ENCODE peak calls at places on chromosomes 7 and 10, in four cellular contexts. One of them, this sample, is unnamed.

GRCh38 chr10:44995914-44996633 is 4.6 kb upstream of the ZNF22 start:
- DNase-seq in right lobe of liver: peak; percentile 82
- DNase-seq in neural progenitor cell: no peak
- DNase-seq in fibroblast of lung: no peak
- DNase-seq in this sample: no peak

GRCh38 chr10:112115781-112116385 is 67.7 kb downstream of the GPAM start:
- DNase-seq in right lobe of liver: no peak
- DNase-seq in neural progenitor cell: peak; percentile 60
- DNase-seq in fibroblast of lung: no peak
- DNase-seq in this sample: no peak

GRCh38 chr10:34254596-34254995 is 560.5 kb downstream of the PARD3 start:
- DNase-seq in right lobe of liver: no peak
- DNase-seq in neural progenitor cell: no peak
- DNase-seq in fibroblast of lung: peak; percentile 82
- DNase-seq in this sample: no peak

GRCh38 chr7:7169296-7169695 is 13.0 kb upstream of the C1GALT1 start:
- DNase-seq in right lobe of liver: no peak
- DNase-seq in neural progenitor cell: no peak
- DNase-seq in fibroblast of lung: no peak
- DNase-seq in this sample: no peak

GRCh38 chr7:43537765-43538403 is 45.0 kb upstream of the STK17A start:
- DNase-seq in right lobe of liver: no peak
- DNase-seq in neural progenitor cell: no peak
- DNase-seq in fibroblast of lung: peak; percentile 81
- DNase-seq in this sample: no peak

GRCh38 chr10:87915406-87915805 is 52.0 kb downstream of the PTEN start:
- DNase-seq in right lobe of liver: no peak
- DNase-seq in neural progenitor cell: peak; percentile 87
- DNase-seq in fibroblast of lung: no peak
- DNase-seq in this sample: no peak

GRCh38 chr10:115092555-115093285 is 445 bp upstream of the ATRNL1 start:
- DNase-seq in right lobe of liver: no peak
- DNase-seq in neural progenitor cell: peak; percentile 80
- DNase-seq in fibroblast of lung: peak; percentile 42
- DNase-seq in this sample: peak; percentile 49

GRCh38 chr10:129755075-129756020 is 208.7 kb downstream of the EBF3 start:
- DNase-seq in right lobe of liver: peak; percentile 83
- DNase-seq in neural progenitor cell: no peak
- DNase-seq in fibroblast of lung: no peak
- DNase-seq in this sample: peak; percentile 34

GRCh38 chr10:28180654-28181053 is 122.2 kb downstream of the MPP7 start:
- DNase-seq in right lobe of liver: no peak
- DNase-seq in neural progenitor cell: no peak
- DNase-seq in fibroblast of lung: peak; percentile 17
- DNase-seq in this sample: no peak

GRCh38 chr10:104117839-104118323 is 4.1 kb upstream of the SFR1 start:
- DNase-seq in right lobe of liver: no peak
- DNase-seq in neural progenitor cell: no peak
- DNase-seq in fibroblast of lung: peak; percentile 81
- DNase-seq in this sample: no peak

GRCh38 chr10:101112799-101113594 is 18.1 kb upstream of the TLX1 start:
- DNase-seq in right lobe of liver: peak; percentile 69
- DNase-seq in neural progenitor cell: no peak
- DNase-seq in fibroblast of lung: no peak
- DNase-seq in this sample: no peak

GRCh38 chr10:71837085-71837827 is 13.8 kb downstream of the PSAP start:
- DNase-seq in right lobe of liver: no peak
- DNase-seq in neural progenitor cell: peak; percentile 65
- DNase-seq in fibroblast of lung: peak; percentile 39
- DNase-seq in this sample: no peak

GRCh38 chr10:88493676-88494483 is 89.2 kb downstream of the RNLS start:
- DNase-seq in right lobe of liver: no peak
- DNase-seq in neural progenitor cell: no peak
- DNase-seq in fibroblast of lung: peak; percentile 83
- DNase-seq in this sample: no peak

GRCh38 chr7:43522406-43523156 is 60.3 kb upstream of the STK17A start:
- DNase-seq in right lobe of liver: no peak
- DNase-seq in neural progenitor cell: no peak
- DNase-seq in fibroblast of lung: peak; percentile 96
- DNase-seq in this sample: no peak

GRCh38 chr10:5297466-5297865 is 67.3 kb upstream of the UCN3 start:
- DNase-seq in right lobe of liver: no peak
- DNase-seq in neural progenitor cell: no peak
- DNase-seq in fibroblast of lung: no peak
- DNase-seq in this sample: peak; percentile 76

GRCh38 chr7:135238112-135238744 is 4.6 kb downstream of the STRA8 start:
- DNase-seq in right lobe of liver: no peak
- DNase-seq in neural progenitor cell: no peak
- DNase-seq in fibroblast of lung: no peak
- DNase-seq in this sample: no peak

GRCh38 chr7:132145466-132145865 is 430.8 kb downstream of the PLXNA4 start:
- DNase-seq in right lobe of liver: no peak
- DNase-seq in neural progenitor cell: peak; percentile 56
- DNase-seq in fibroblast of lung: peak; percentile 97
- DNase-seq in this sample: no peak

GRCh38 chr7:108374899-108375298 is 81.3 kb downstream of the NRCAM start:
- DNase-seq in right lobe of liver: no peak
- DNase-seq in neural progenitor cell: no peak
- DNase-seq in fibroblast of lung: no peak
- DNase-seq in this sample: no peak

GRCh38 chr10:60032723-60033122 is 126.4 kb upstream of the CCDC6 start:
- DNase-seq in right lobe of liver: no peak
- DNase-seq in neural progenitor cell: peak; percentile 32
- DNase-seq in fibroblast of lung: peak; percentile 37
- DNase-seq in this sample: no peak

GRCh38 chr10:58645762-58646161 is 133.1 kb downstream of the BICC1 start:
- DNase-seq in right lobe of liver: no peak
- DNase-seq in neural progenitor cell: no peak
- DNase-seq in fibroblast of lung: peak; percentile 42
- DNase-seq in this sample: no peak
- H3K4me1 ChIP-seq in right lobe of liver: no peaks in the 10 kb centered on the region
- H3K4me1 ChIP-seq in neural progenitor cell: no peaks in the 10 kb centered on the region
- H3K4me1 ChIP-seq in fibroblast of lung: peaks cover 14% of the 10 kb centered on the region
- H3K4me1 ChIP-seq in this sample: peaks cover 23% of the 10 kb centered on the region

DNA sequence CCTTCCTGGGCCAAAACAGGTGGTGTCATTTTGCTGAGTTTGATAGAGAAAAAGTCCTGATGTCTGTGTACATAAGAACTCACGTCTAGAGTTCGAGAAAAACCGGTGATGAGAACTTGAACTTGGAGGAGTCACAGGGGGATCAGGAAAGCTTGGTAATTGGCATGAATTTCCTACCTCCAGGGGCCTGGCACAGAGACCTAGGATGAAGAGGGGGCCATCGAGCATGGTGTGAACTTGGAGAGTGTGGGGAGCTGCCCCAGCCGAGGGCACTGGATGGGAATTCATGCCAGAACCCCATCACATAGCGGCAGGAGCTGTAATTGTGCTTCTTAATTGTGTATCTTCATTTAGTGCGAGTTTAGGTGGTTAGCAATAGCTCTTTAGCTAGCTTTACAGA is 82.2 kb downstream of the CUX1 start:
- DNase-seq in right lobe of liver: no peak
- DNase-seq in neural progenitor cell: no peak
- DNase-seq in fibroblast of lung: no peak
- DNase-seq in this sample: no peak
- H3K4me1 ChIP-seq in right lobe of liver: no peaks in the 10 kb centered on the region
- H3K4me1 ChIP-seq in neural progenitor cell: no peaks in the 10 kb centered on the region
- H3K4me1 ChIP-seq in fibroblast of lung: no peaks in the 10 kb centered on the region
- H3K4me1 ChIP-seq in this sample: no peaks in the 10 kb centered on the region

GRCh38 chr10:482848-483247 is 206.6 kb downstream of the DIP2C start:
- DNase-seq in right lobe of liver: no peak
- DNase-seq in neural progenitor cell: no peak
- DNase-seq in fibroblast of lung: no peak
- DNase-seq in this sample: peak; percentile 30
- H3K4me1 ChIP-seq in right lobe of liver: no peaks in the 10 kb centered on the region
- H3K4me1 ChIP-seq in neural progenitor cell: peaks cover 24% of the 10 kb centered on the region
- H3K4me1 ChIP-seq in fibroblast of lung: no peaks in the 10 kb centered on the region
- H3K4me1 ChIP-seq in this sample: no peaks in the 10 kb centered on the region

GRCh38 chr7:29883462-29884398 is 77.4 kb downstream of the WIPF3 start:
- DNase-seq in right lobe of liver: no peak
- DNase-seq in neural progenitor cell: peak; percentile 78
- DNase-seq in fibroblast of lung: no peak
- DNase-seq in this sample: no peak
- H3K4me1 ChIP-seq in right lobe of liver: no peaks in the 10 kb centered on the region
- H3K4me1 ChIP-seq in neural progenitor cell: peaks cover 11% of the 10 kb centered on the region
- H3K4me1 ChIP-seq in fibroblast of lung: no peaks in the 10 kb centered on the region
- H3K4me1 ChIP-seq in this sample: peaks cover 5% of the 10 kb centered on the region

GRCh38 chr7:139648941-139649425 is 125.5 kb downstream of the CLEC2L start:
- DNase-seq in right lobe of liver: no peak
- DNase-seq in neural progenitor cell: no peak
- DNase-seq in fibroblast of lung: no peak
- DNase-seq in this sample: peak; percentile 70
- H3K4me1 ChIP-seq in right lobe of liver: no peaks in the 10 kb centered on the region
- H3K4me1 ChIP-seq in neural progenitor cell: peaks cover 24% of the 10 kb centered on the region
- H3K4me1 ChIP-seq in fibroblast of lung: peaks cover 5% of the 10 kb centered on the region
- H3K4me1 ChIP-seq in this sample: peaks cover 50% of the 10 kb centered on the region

DNA sequence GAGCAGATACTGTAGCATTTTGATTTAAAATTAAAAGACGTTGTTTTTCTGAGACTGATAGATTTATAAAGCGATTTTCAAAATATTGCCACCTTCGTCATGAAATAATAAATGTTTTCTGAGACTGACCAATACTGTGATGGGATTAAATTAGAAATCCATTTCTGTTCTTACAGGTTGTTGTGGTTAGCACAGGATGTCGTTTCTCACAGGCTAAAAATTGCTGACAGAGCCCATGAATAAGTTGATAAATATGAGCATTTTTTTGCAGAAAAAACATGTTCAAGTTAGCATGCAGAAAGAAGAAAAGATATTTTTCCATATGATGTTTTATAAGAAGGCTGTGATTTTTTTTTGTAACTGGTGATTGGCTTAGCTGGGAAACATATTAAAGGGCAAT is 66.8 kb downstream of the POU6F2 start:
- DNase-seq in right lobe of liver: no peak
- DNase-seq in neural progenitor cell: no peak
- DNase-seq in fibroblast of lung: no peak
- DNase-seq in this sample: no peak
- H3K4me1 ChIP-seq in right lobe of liver: no peaks in the 10 kb centered on the region
- H3K4me1 ChIP-seq in neural progenitor cell: peaks cover 10% of the 10 kb centered on the region
- H3K4me1 ChIP-seq in fibroblast of lung: no peaks in the 10 kb centered on the region
- H3K4me1 ChIP-seq in this sample: no peaks in the 10 kb centered on the region